ENCODE peak calls at places on chromosomes 6 and 20, in seven cellular contexts. K is adrenal gland, F is BE2C, T is keratinocyte, O is breast epithelium, Q is lower lobe of right lung, N is BJ. B is an unnamed sample.

GRCh38 chr6:18058429-18058828 is 64.0 kb downstream of the NHLRC1 start:
- DNase-seq in N (no peak), Q (no peak), O (no peak), F (no peak), T (no peak), K (peak; percentile 37), B (no peak)

GRCh38 chr6:32129297-32130088 is 595 bp downstream of the FKBPL start:
- DNase-seq in N (no peak), O (no peak), T (no peak), K (no peak), Q (no peak), F (no peak), B (no peak)

GRCh38 chr6:112184996-112185395 is 69.4 kb downstream of the LAMA4 start:
- DNase-seq in N (no peak), O (no peak), F (no peak), T (no peak), K (no peak), Q (no peak), B (no peak)

GRCh38 chr6:112831022-112831421 is 483.9 kb downstream of the RFPL4B start:
- DNase-seq in F (no peak), K (no peak), O (no peak), Q (no peak), N (no peak), T (no peak), B (no peak)

GRCh38 chr6:169204167-169204566 is 49.5 kb downstream of the THBS2 start:
- DNase-seq in Q (no peak), K (no peak), T (no peak), O (no peak), F (no peak), N (no peak), B (no peak)

GRCh38 chr20:13158339-13158738 is 62.7 kb upstream of the ISM1 start:
- DNase-seq in N (no peak), Q (no peak), K (peak; percentile 14), T (no peak), F (no peak), O (no peak), B (peak; percentile 33)

GRCh38 chr6:142681099-142681498 is 263.9 kb downstream of the HIVEP2 start:
- DNase-seq in T (no peak), F (no peak), O (no peak), Q (no peak), N (no peak), K (no peak), B (no peak)

GRCh38 chr20:49821381-49821780 is 8.8 kb downstream of the SLC9A8 start:
- DNase-seq in Q (no peak), K (no peak), T (no peak), F (no peak), N (no peak), O (no peak), B (no peak)

GRCh38 chr6:46411798-46412197 is 79.5 kb downstream of the RCAN2 start:
- DNase-seq in F (no peak), O (no peak), K (no peak), N (no peak), T (no peak), Q (no peak), B (no peak)

GRCh38 chr20:49280463-49281058 is 2.7 kb upstream of the ZNFX1 start:
- DNase-seq in T (no peak), O (no peak), K (no peak), F (no peak), N (no peak), Q (no peak), B (no peak)

GRCh38 chr6:136635615-136636014 is 85.4 kb upstream of the MAP7 start:
- DNase-seq in Q (no peak), T (no peak), K (no peak), O (no peak), N (no peak), F (no peak), B (no peak)

GRCh38 chr6:29702519-29703103 is 20.6 kb upstream of the HLA-F start:
- DNase-seq in T (no peak), O (no peak), F (peak; percentile 79), N (no peak), Q (peak; percentile 74), K (no peak), B (peak; percentile 15)

GRCh38 chr6:41937472-41937871 is 4.1 kb downstream of the CCND3 start:
- DNase-seq in T (no peak), N (no peak), Q (no peak), F (no peak), O (no peak), K (no peak), B (no peak)

GRCh38 chr6:41939091-41939847 is 2.3 kb downstream of the CCND3 start:
- DNase-seq in T (no peak), K (peak; percentile 72), N (no peak), O (no peak), F (no peak), Q (peak; percentile 80), B (peak; percentile 52)

GRCh38 chr6:41936073-41936837 is 5.4 kb downstream of the CCND3 start:
- DNase-seq in K (peak; percentile 92), F (peak; percentile 75), T (peak; percentile 41), O (peak; percentile 60), Q (peak; percentile 81), N (peak; percentile 64), B (peak; percentile 95)

GRCh38 chr6:41938590-41938989 is 3.0 kb downstream of the CCND3 start:
- DNase-seq in F (no peak), K (no peak), N (no peak), O (no peak), T (no peak), Q (no peak), B (no peak)

DNA sequence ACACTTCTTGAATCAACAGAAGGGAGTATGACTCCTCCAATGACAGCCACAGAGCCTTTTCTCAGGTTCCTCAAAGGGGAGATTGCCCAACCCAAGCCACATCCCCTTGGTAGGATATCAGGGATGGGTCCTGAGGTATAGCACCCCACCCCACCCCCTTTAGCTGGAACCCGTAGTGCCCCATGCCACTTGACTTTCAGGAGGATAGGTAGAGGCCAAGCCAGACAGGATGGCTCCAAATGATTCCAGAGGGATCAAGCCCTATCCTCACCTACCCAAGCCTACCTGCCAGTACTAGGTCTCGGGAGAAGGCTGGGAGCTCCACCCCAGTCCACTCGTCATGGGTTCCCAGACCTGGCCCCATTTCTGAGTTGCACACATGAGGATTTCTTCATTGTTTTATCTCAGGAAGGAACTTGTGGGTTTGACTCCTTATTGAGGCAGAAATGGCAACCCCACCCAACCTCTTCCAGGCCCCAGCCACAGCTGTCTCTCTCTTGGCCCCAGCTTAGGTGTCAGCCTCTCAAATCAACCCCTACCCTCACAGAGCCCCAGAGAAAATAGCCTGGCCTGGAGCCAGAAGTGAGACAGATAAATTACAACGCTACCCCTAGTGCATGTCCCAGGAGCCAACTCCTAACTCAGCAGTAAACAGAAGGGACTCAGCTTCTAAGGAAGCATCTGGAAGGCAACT is 3.6 kb downstream of the CCND3 start:
- DNase-seq in T (no peak), Q (no peak), K (no peak), O (no peak), N (no peak), F (no peak), B (peak; percentile 52)
- H3K4me3 ChIP-seq in T (no peak overlapping the region), Q (peak overlapping the region; percentile 77), K (no peak overlapping the region), O (no peak overlapping the region), N (no peak overlapping the region), F (no peak overlapping the region), B (no peak overlapping the region)

GRCh38 chr20:17888044-17888443 is 80.5 kb downstream of the SNX5 start:
- DNase-seq in T (peak; percentile 75), Q (no peak), K (no peak), F (no peak), N (no peak), O (peak; percentile 64), B (no peak)

GRCh38 chr20:17887331-17888030 is 81.1 kb downstream of the SNX5 start:
- DNase-seq in T (no peak), N (no peak), O (peak; percentile 66), K (no peak), F (no peak), Q (no peak), B (no peak)

GRCh38 chr20:17885544-17885943 is 83.0 kb downstream of the SNX5 start:
- DNase-seq in T (no peak), Q (no peak), F (no peak), N (no peak), K (no peak), O (no peak), B (no peak)

GRCh38 chr20:17890330-17890729 is 78.3 kb downstream of the SNX5 start:
- DNase-seq in N (no peak), K (no peak), T (no peak), F (no peak), O (no peak), Q (no peak), B (no peak)

GRCh38 chr20:17889226-17889625 is 79.4 kb downstream of the SNX5 start:
- DNase-seq in O (no peak), T (no peak), Q (no peak), K (no peak), N (no peak), F (no peak), B (peak; percentile 65)
- TF ChIP-seq CTCF in O (no peak), T (no peak), Q (no peak), K (peak; percentile 7), N (peak; percentile 32), F (peak; percentile 8), B (peak; percentile 39)

GRCh38 chr6:114592506-114592905 is 249.7 kb upstream of the HS3ST5 start:
- DNase-seq in O (no peak), N (no peak), K (no peak), Q (no peak), T (no peak), F (no peak), B (no peak)
- H3K4me3 ChIP-seq in O (no peak overlapping the region), N (no peak overlapping the region), K (no peak overlapping the region), Q (no peak overlapping the region), T (no peak overlapping the region), F (no peak overlapping the region), B (no peak overlapping the region)

GRCh38 chr20:39109933-39110818 is 148.0 kb downstream of the DHX35 start:
- DNase-seq in Q (no peak), F (no peak), N (no peak), T (no peak), K (no peak), O (no peak), B (no peak)

GRCh38 chr20:39110819-39111136 is 148.6 kb downstream of the DHX35 start:
- DNase-seq in K (no peak), O (no peak), F (no peak), T (no peak), N (no peak), Q (no peak), B (no peak)

GRCh38 chr20:39111359-39112195 is 149.4 kb downstream of the DHX35 start:
- DNase-seq in F (no peak), T (no peak), Q (no peak), K (no peak), O (no peak), N (no peak), B (no peak)

GRCh38 chr20:39108746-39109145 is 146.6 kb downstream of the DHX35 start:
- DNase-seq in T (no peak), N (no peak), O (no peak), K (peak; percentile 45), F (no peak), Q (no peak), B (peak; percentile 17)

DNA sequence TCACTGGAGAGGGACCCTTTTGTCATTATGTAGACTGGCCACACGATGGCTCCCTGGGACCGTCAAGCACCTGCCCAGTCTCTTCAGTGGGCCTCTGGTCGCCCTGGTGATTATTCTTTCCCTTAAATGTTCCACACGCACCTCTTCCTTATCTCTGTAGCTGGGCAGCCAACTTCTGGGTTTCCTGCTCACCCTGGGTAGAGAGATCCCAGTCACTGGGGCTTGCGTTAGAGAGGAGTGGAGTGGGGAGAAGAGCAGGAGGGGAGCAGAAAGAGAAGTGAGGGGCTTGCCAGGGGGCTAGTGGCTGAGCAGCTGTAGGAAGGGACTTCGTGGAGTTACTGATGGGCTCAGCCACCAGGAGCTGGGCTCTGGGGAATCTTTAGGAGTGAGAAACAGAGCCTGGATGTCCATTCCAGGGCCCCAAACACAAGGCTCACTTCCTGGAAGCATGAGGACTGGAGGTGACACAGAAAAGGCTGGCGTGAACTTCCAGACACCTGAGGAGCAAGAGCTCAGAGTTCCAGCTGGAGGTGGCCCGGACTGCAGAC is 150.1 kb downstream of the DHX35 start:
- DNase-seq in Q (no peak), O (no peak), T (no peak), F (peak; percentile 70), N (no peak), K (peak; percentile 75), B (peak; percentile 40)
- TF ChIP-seq CTCF in Q (peak; percentile 51), O (peak; percentile 72), T (peak; percentile 53), F (peak; percentile 85), N (peak; percentile 54), K (peak; percentile 70), B (peak; percentile 35)

B was measured in fibroblast of the aortic adventitia.